ENCODE peak calls at places on chromosomes 12 and 14, in six cellular contexts. B is LoVo; R is fibroblast of the aortic adventitia; J is epithelial cell of prostate; O is CD8-positive, alpha-beta T cell; E is T-helper 1 cell. U is an unnamed sample.

GRCh38 chr12:81546811-81547210 is 212.3 kb downstream of the PPFIA2 start:
- DNase-seq in J (no peak), O (no peak), E (no peak), R (no peak), B (no peak), U (no peak)

GRCh38 chr14:84937044-84937443 is 592.9 kb upstream of the FLRT2 start:
- DNase-seq in R (no peak), O (no peak), E (no peak), B (no peak), J (no peak), U (no peak)

GRCh38 chr12:3803865-3804472 is 51.1 kb upstream of the CRACR2A start:
- DNase-seq in E (peak; percentile 52), O (peak; percentile 76), J (no peak), R (peak; percentile 78), B (peak; percentile 84), U (peak; percentile 52)

GRCh38 chr12:41950455-41950854 is 194.2 kb downstream of the GXYLT1 start:
- DNase-seq in B (no peak), E (no peak), R (no peak), J (no peak), O (no peak), U (no peak)

GRCh38 chr12:29427964-29428363 is 47.0 kb upstream of the ERGIC2 start:
- DNase-seq in R (peak; percentile 22), J (no peak), O (no peak), B (peak; percentile 8), E (no peak), U (no peak)

GRCh38 chr12:12147111-12147510 is 76.4 kb downstream of the BCL2L14 start:
- DNase-seq in J (no peak), O (no peak), B (no peak), E (no peak), R (peak; percentile 26), U (no peak)

GRCh38 chr14:38387821-38388220 is 131.9 kb upstream of the CLEC14A start:
- DNase-seq in O (no peak), B (no peak), J (no peak), E (no peak), R (no peak), U (no peak)

GRCh38 chr12:120725151-120725658 is 421 bp upstream of the ACADS start:
- DNase-seq in E (no peak), R (no peak), O (no peak), B (no peak), J (no peak), U (no peak)

GRCh38 chr12:119780786-119781434 is 96.2 kb downstream of the CIT start:
- DNase-seq in O (no peak), J (peak; percentile 18), E (no peak), R (peak; percentile 63), B (peak; percentile 75), U (no peak)

GRCh38 chr12:88733003-88733402 is 152.7 kb upstream of the KITLG start:
- DNase-seq in R (no peak), E (no peak), J (no peak), B (no peak), O (no peak), U (no peak)

GRCh38 chr14:65961004-65961403 is 525.2 kb upstream of the CCDC196 start:
- DNase-seq in R (peak; percentile 63), B (no peak), E (peak; percentile 45), J (no peak), O (peak; percentile 68), U (peak; percentile 43)

GRCh38 chr14:25843761-25844470 is 753.9 kb downstream of the NOVA1 start:
- DNase-seq in J (no peak), R (no peak), O (no peak), E (no peak), B (no peak), U (no peak)

GRCh38 chr12:3717283-3717974 is 35.5 kb downstream of the CRACR2A start:
- DNase-seq in R (no peak), O (peak; percentile 32), E (no peak), B (no peak), J (no peak), U (no peak)

GRCh38 chr12:121953695-121954094 is 35.3 kb downstream of the CFAP251 start:
- DNase-seq in O (no peak), J (no peak), E (no peak), R (no peak), B (no peak), U (no peak)

GRCh38 chr14:55589171-55589570 is 9.2 kb downstream of the KTN1 start:
- DNase-seq in B (no peak), O (no peak), R (no peak), E (no peak), J (no peak), U (no peak)

GRCh38 chr14:57526942-57527341 is 33.3 kb upstream of the CCDC198 start:
- DNase-seq in J (no peak), E (no peak), R (no peak), O (no peak), B (no peak), U (no peak)

GRCh38 chr12:49098035-49098451 is 3.4 kb upstream of the DHH start:
- DNase-seq in E (peak; percentile 42), R (peak; percentile 54), J (no peak), B (peak; percentile 42), O (peak; percentile 71), U (peak; percentile 14)

GRCh38 chr12:98909749-98910148 is 264.7 kb downstream of the APAF1 start:
- DNase-seq in J (no peak), R (no peak), E (no peak), O (no peak), B (no peak), U (no peak)

GRCh38 chr12:52360106-52360662 is 7.1 kb downstream of the KRT85 start:
- DNase-seq in B (no peak), J (no peak), O (no peak), E (no peak), R (no peak), U (no peak)

GRCh38 chr14:34857689-34858449 is 17.3 kb downstream of the BAZ1A start:
- DNase-seq in B (no peak), O (peak; percentile 54), E (no peak), J (no peak), R (no peak), U (peak; percentile 65)

GRCh38 chr12:122840580-122841513 is 5.6 kb downstream of the HIP1R start:
- DNase-seq in R (no peak), B (no peak), O (no peak), E (no peak), J (no peak), U (no peak)

GRCh38 chr12:47717443-47718193 is 7.7 kb downstream of the ENDOU start:
- DNase-seq in E (peak; percentile 44), O (peak; percentile 62), J (no peak), B (peak; percentile 16), R (peak; percentile 94), U (peak; percentile 64)

GRCh38 chr12:22255097-22255496 is 79.4 kb downstream of the ST8SIA1 start:
- DNase-seq in E (no peak), B (no peak), O (no peak), R (no peak), J (peak; percentile 43), U (no peak)

GRCh38 chr14:34072401-34072800 is 121.5 kb upstream of the EGLN3 start:
- DNase-seq in R (no peak), O (no peak), J (no peak), E (no peak), B (no peak), U (no peak)

GRCh38 chr14:31829256-31829923 is 247.7 kb upstream of the ARHGAP5 start:
- DNase-seq in E (no peak), B (no peak), O (no peak), R (peak; percentile 63), J (no peak), U (no peak)

GRCh38 chr14:94844593-94844992 is 74.7 kb upstream of the GSC start:
- DNase-seq in J (no peak), R (no peak), B (no peak), E (no peak), O (no peak), U (no peak)

GRCh38 chr14:87434011-87434410 is 559.0 kb downstream of the GALC start:
- DNase-seq in E (no peak), B (no peak), J (no peak), O (no peak), R (no peak), U (no peak)

GRCh38 chr14:68783408-68784297 is 9.2 kb downstream of the ZFP36L1 start:
- DNase-seq in B (no peak), O (peak; percentile 47), E (no peak), J (no peak), R (no peak), U (no peak)

GRCh38 chr12:88308825-88309224 is 166.7 kb downstream of the TMTC3 start:
- DNase-seq in R (peak; percentile 94), E (no peak), O (no peak), J (no peak), B (no peak), U (no peak)

GRCh38 chr14:104036250-104036649 is 49.2 kb upstream of the ASPG start:
- DNase-seq in O (no peak), R (no peak), E (no peak), J (no peak), B (no peak), U (no peak)

GRCh38 chr14:71619472-71619871 is 312.8 kb upstream of the RGS6 start:
- DNase-seq in E (no peak), O (no peak), R (no peak), B (no peak), J (no peak), U (no peak)